ENCODE peak calls at places on chromosomes 3 and 15, in four cellular contexts. One of them, this sample, is unnamed.

GRCh38 chr15:71518661-71519060 is 291.7 kb upstream of the NR2E3 start:
- DNase-seq in uterus: no peak
- DNase-seq in endothelial cell of umbilical vein: peak
- DNase-seq in amniotic stem cell: no peak
- DNase-seq in this sample: no peak

GRCh38 chr15:64845183-64845611 is 3.5 kb downstream of the PLEKHO2 start:
- DNase-seq in endothelial cell of umbilical vein: peak
- DNase-seq in uterus: no peak
- DNase-seq in amniotic stem cell: no peak
- DNase-seq in this sample: peak

GRCh38 chr15:64635486-64635815 is 139.9 kb downstream of the RBPMS2 start:
- DNase-seq in amniotic stem cell: no peak
- DNase-seq in uterus: peak
- DNase-seq in endothelial cell of umbilical vein: peak
- DNase-seq in this sample: no peak

GRCh38 chr3:36784012-36784763 is 19.8 kb upstream of the DCLK3 start:
- DNase-seq in uterus: no peak
- DNase-seq in endothelial cell of umbilical vein: no peak
- DNase-seq in amniotic stem cell: no peak
- DNase-seq in this sample: no peak

GRCh38 chr15:78810377-78811123 is 714 bp downstream of the ADAMTS7 start:
- DNase-seq in uterus: peak
- DNase-seq in endothelial cell of umbilical vein: peak
- DNase-seq in amniotic stem cell: no peak
- DNase-seq in this sample: peak

GRCh38 chr15:71899665-71900064 is 89.3 kb downstream of the NR2E3 start:
- DNase-seq in uterus: no peak
- DNase-seq in amniotic stem cell: no peak
- DNase-seq in endothelial cell of umbilical vein: no peak
- DNase-seq in this sample: no peak

GRCh38 chr3:114380233-114380645 is 86.4 kb downstream of the TIGIT start:
- DNase-seq in uterus: peak
- DNase-seq in endothelial cell of umbilical vein: no peak
- DNase-seq in amniotic stem cell: peak
- DNase-seq in this sample: peak

GRCh38 chr3:52237659-52238172 is 1.2 kb downstream of the TWF2 start:
- DNase-seq in amniotic stem cell: peak
- DNase-seq in uterus: peak
- DNase-seq in endothelial cell of umbilical vein: peak
- DNase-seq in this sample: peak

GRCh38 chr15:55627730-55628368 is 39.7 kb upstream of the PYGO1 start:
- DNase-seq in endothelial cell of umbilical vein: peak
- DNase-seq in uterus: no peak
- DNase-seq in amniotic stem cell: peak
- DNase-seq in this sample: no peak

GRCh38 chr3:172848910-172849309 is 98.4 kb downstream of the ECT2 start:
- DNase-seq in uterus: no peak
- DNase-seq in endothelial cell of umbilical vein: peak
- DNase-seq in amniotic stem cell: no peak
- DNase-seq in this sample: no peak

GRCh38 chr15:77824361-77824985 is 191.8 kb upstream of the LINGO1 start:
- DNase-seq in endothelial cell of umbilical vein: no peak
- DNase-seq in amniotic stem cell: no peak
- DNase-seq in uterus: no peak
- DNase-seq in this sample: no peak

GRCh38 chr3:131036200-131036816 is 9.6 kb downstream of the NEK11 start:
- DNase-seq in uterus: no peak
- DNase-seq in amniotic stem cell: peak
- DNase-seq in endothelial cell of umbilical vein: no peak
- DNase-seq in this sample: no peak

GRCh38 chr3:171457263-171458055 is 2.7 kb downstream of the TNIK start:
- DNase-seq in amniotic stem cell: no peak
- DNase-seq in endothelial cell of umbilical vein: no peak
- DNase-seq in uterus: no peak
- DNase-seq in this sample: no peak

GRCh38 chr3:123401836-123402530 is 46.9 kb downstream of the ADCY5 start:
- DNase-seq in uterus: no peak
- DNase-seq in amniotic stem cell: no peak
- DNase-seq in endothelial cell of umbilical vein: no peak
- DNase-seq in this sample: no peak

GRCh38 chr3:14263317-14264005 is 84.8 kb downstream of the LSM3 start:
- DNase-seq in uterus: no peak
- DNase-seq in amniotic stem cell: no peak
- DNase-seq in endothelial cell of umbilical vein: no peak
- DNase-seq in this sample: no peak

GRCh38 chr3:141115752-141116541 is 64.8 kb downstream of the SPSB4 start:
- DNase-seq in amniotic stem cell: no peak
- DNase-seq in uterus: no peak
- DNase-seq in endothelial cell of umbilical vein: no peak
- DNase-seq in this sample: no peak

GRCh38 chr3:63585927-63586326 is 66.5 kb upstream of the SNTN start:
- DNase-seq in amniotic stem cell: no peak
- DNase-seq in endothelial cell of umbilical vein: no peak
- DNase-seq in uterus: no peak
- DNase-seq in this sample: no peak

GRCh38 chr3:53748512-53749271 is 97.5 kb downstream of the CHDH start:
- DNase-seq in amniotic stem cell: no peak
- DNase-seq in uterus: no peak
- DNase-seq in endothelial cell of umbilical vein: no peak
- DNase-seq in this sample: no peak

GRCh38 chr3:187726564-187726963 is 18.7 kb downstream of the BCL6 start:
- DNase-seq in amniotic stem cell: no peak
- DNase-seq in uterus: no peak
- DNase-seq in endothelial cell of umbilical vein: no peak
- DNase-seq in this sample: no peak

GRCh38 chr15:66652806-66653205 is 49.2 kb upstream of the SMAD6 start:
- DNase-seq in amniotic stem cell: no peak
- DNase-seq in uterus: no peak
- DNase-seq in endothelial cell of umbilical vein: no peak
- DNase-seq in this sample: no peak

GRCh38 chr15:36726224-36726623 is 146.8 kb downstream of the CDIN1 start:
- DNase-seq in amniotic stem cell: no peak
- DNase-seq in endothelial cell of umbilical vein: no peak
- DNase-seq in uterus: no peak
- DNase-seq in this sample: no peak

GRCh38 chr3:72763751-72764440 is 84.3 kb downstream of the SHQ1 start:
- DNase-seq in endothelial cell of umbilical vein: no peak
- DNase-seq in uterus: no peak
- DNase-seq in amniotic stem cell: no peak
- DNase-seq in this sample: no peak

GRCh38 chr3:99651561-99651960 is 13.2 kb downstream of the COL8A1 start:
- DNase-seq in endothelial cell of umbilical vein: peak
- DNase-seq in uterus: peak
- DNase-seq in amniotic stem cell: no peak
- DNase-seq in this sample: peak

GRCh38 chr3:76078101-76078500 is 292.8 kb upstream of the ZNF717 start:
- DNase-seq in uterus: no peak
- DNase-seq in amniotic stem cell: no peak
- DNase-seq in endothelial cell of umbilical vein: no peak
- DNase-seq in this sample: no peak

GRCh38 chr3:108136888-108137814 is 46.3 kb upstream of the CD47 start:
- DNase-seq in uterus: no peak
- DNase-seq in endothelial cell of umbilical vein: no peak
- DNase-seq in amniotic stem cell: no peak
- DNase-seq in this sample: no peak

GRCh38 chr15:74179101-74179841 is 5.8 kb downstream of the ISLR start:
- DNase-seq in endothelial cell of umbilical vein: peak
- DNase-seq in uterus: peak
- DNase-seq in amniotic stem cell: peak
- DNase-seq in this sample: peak

GRCh38 chr15:66761723-66762595 is 59.9 kb downstream of the SMAD6 start:
- DNase-seq in uterus: no peak
- DNase-seq in amniotic stem cell: no peak
- DNase-seq in endothelial cell of umbilical vein: no peak
- DNase-seq in this sample: no peak

GRCh38 chr3:57952208-57952631 is 56.0 kb upstream of the FLNB start:
- DNase-seq in amniotic stem cell: peak
- DNase-seq in endothelial cell of umbilical vein: peak
- DNase-seq in uterus: peak
- DNase-seq in this sample: no peak

GRCh38 chr15:68464451-68465090 is 32.6 kb upstream of the ITGA11 start:
- DNase-seq in uterus: no peak
- DNase-seq in amniotic stem cell: no peak
- DNase-seq in endothelial cell of umbilical vein: no peak
- DNase-seq in this sample: no peak

GRCh38 chr15:48800811-48801460 is 9.9 kb downstream of the CEP152 start:
- DNase-seq in endothelial cell of umbilical vein: peak
- DNase-seq in amniotic stem cell: peak
- DNase-seq in uterus: no peak
- DNase-seq in this sample: no peak

GRCh38 chr15:39786444-39787056 is 3.9 kb upstream of the FSIP1 start:
- DNase-seq in uterus: no peak
- DNase-seq in amniotic stem cell: peak
- DNase-seq in endothelial cell of umbilical vein: peak
- DNase-seq in this sample: no peak

GRCh38 chr15:77185242-77185785 is 114.4 kb upstream of the TSPAN3 start:
- DNase-seq in endothelial cell of umbilical vein: peak
- DNase-seq in amniotic stem cell: no peak
- DNase-seq in uterus: no peak
- DNase-seq in this sample: no peak

GRCh38 chr3:110686691-110687090 is 384.9 kb upstream of the NECTIN3 start:
- DNase-seq in amniotic stem cell: no peak
- DNase-seq in uterus: no peak
- DNase-seq in endothelial cell of umbilical vein: peak
- DNase-seq in this sample: no peak

GRCh38 chr3:194494951-194495374 is 8.2 kb upstream of the ATP13A3 start:
- DNase-seq in amniotic stem cell: no peak
- DNase-seq in uterus: no peak
- DNase-seq in endothelial cell of umbilical vein: no peak
- DNase-seq in this sample: no peak

GRCh38 chr3:185207931-185208746 is 45.7 kb downstream of the EHHADH start:
- DNase-seq in uterus: no peak
- DNase-seq in endothelial cell of umbilical vein: no peak
- DNase-seq in amniotic stem cell: no peak
- DNase-seq in this sample: no peak

GRCh38 chr3:58021072-58021959 is 13.1 kb downstream of the FLNB start:
- DNase-seq in uterus: no peak
- DNase-seq in endothelial cell of umbilical vein: no peak
- DNase-seq in amniotic stem cell: no peak
- DNase-seq in this sample: no peak

GRCh38 chr15:63276342-63277043 is 912 bp upstream of the APH1B start:
- DNase-seq in uterus: no peak
- DNase-seq in endothelial cell of umbilical vein: no peak
- DNase-seq in amniotic stem cell: no peak
- DNase-seq in this sample: no peak

This sample was measured in tibial nerve.